ENCODE peak calls at places on chromosome 3, in four cellular contexts. G is upper lobe of right lung; W is fibroblast of lung; A is CD4-positive, alpha-beta memory T cell. C is an unnamed sample.

GRCh38 chr3:87564438-87564837 is 288.1 kb upstream of the POU1F1 start:
- DNase-seq in G (no peak), W (no peak), A (no peak), C (no peak)

GRCh38 chr3:30743086-30743619 is 136.8 kb downstream of the TGFBR2 start:
- DNase-seq in G (no peak), W (no peak), A (no peak), C (no peak)

GRCh38 chr3:169628567-169628966 is 34.9 kb downstream of the MECOM start:
- DNase-seq in G (no peak), W (no peak), A (no peak), C (no peak)

GRCh38 chr3:182790612-182791011 is 2.7 kb upstream of the ATP11B start:
- DNase-seq in G (no peak), W (no peak), A (no peak), C (no peak)

GRCh38 chr3:64295594-64295993 is 70.3 kb upstream of the PRICKLE2 start:
- DNase-seq in G (no peak), W (peak), A (no peak), C (no peak)

GRCh38 chr3:107644631-107645030 is 121.9 kb downstream of the BBX start:
- DNase-seq in G (no peak), W (no peak), A (no peak), C (no peak)

GRCh38 chr3:192920406-192920805 is 2.8 kb upstream of the MB21D2 start:
- DNase-seq in G (no peak), W (no peak), A (no peak), C (no peak)

GRCh38 chr3:3196148-3196861 is 16.8 kb upstream of the CRBN start:
- DNase-seq in G (no peak), W (no peak), A (no peak), C (no peak)

GRCh38 chr3:126939347-126939735 is 43.6 kb upstream of the PLXNA1 start:
- DNase-seq in G (peak), W (no peak), A (no peak), C (no peak)

GRCh38 chr3:146851665-146852064 is 246.5 kb upstream of the PLSCR5 start:
- DNase-seq in G (no peak), W (no peak), A (no peak), C (no peak)

GRCh38 chr3:61625429-61625828 is 64.1 kb downstream of the PTPRG start:
- DNase-seq in G (no peak), W (no peak), A (no peak), C (no peak)

GRCh38 chr3:67011414-67012131 is 13.5 kb downstream of the KBTBD8 start:
- DNase-seq in G (no peak), W (no peak), A (no peak), C (no peak)

GRCh38 chr3:41418961-41419691 is 219.8 kb downstream of the CTNNB1 start:
- DNase-seq in G (no peak), W (peak), A (no peak), C (no peak)

GRCh38 chr3:183193762-183194701 is 31.5 kb upstream of the LAMP3 start:
- DNase-seq in G (no peak), W (peak), A (no peak), C (no peak)

GRCh38 chr3:170725285-170725731 is 139.4 kb upstream of the SLC7A14 start:
- DNase-seq in G (no peak), W (peak), A (no peak), C (no peak)

GRCh38 chr3:97971679-97972567 is at the start of gene RIOX2:
- DNase-seq in G (peak), W (peak), A (peak), C (peak)

GRCh38 chr3:164460851-164461250 is 617.4 kb downstream of the SI start:
- DNase-seq in G (no peak), W (no peak), A (no peak), C (no peak)

GRCh38 chr3:36907911-36908646 is 36.8 kb downstream of the TRANK1 start:
- DNase-seq in G (no peak), W (peak), A (peak), C (no peak)

GRCh38 chr3:157156844-157157635 is 2.9 kb downstream of the CCNL1 start:
- DNase-seq in G (no peak), W (no peak), A (no peak), C (no peak)

GRCh38 chr3:53519047-53519717 is 24.8 kb downstream of the CACNA1D start:
- DNase-seq in G (no peak), W (peak), A (no peak), C (no peak)

GRCh38 chr3:126467611-126467955 is 8.1 kb downstream of the ZXDC start:
- DNase-seq in G (peak), W (no peak), A (no peak), C (no peak)

GRCh38 chr3:52407779-52408178 is 37.1 kb downstream of the SEMA3G start:
- DNase-seq in G (peak), W (no peak), A (no peak), C (no peak)

GRCh38 chr3:184443831-184444230 is 64.0 kb downstream of the CHRD start:
- DNase-seq in G (no peak), W (no peak), A (no peak), C (no peak)

GRCh38 chr3:44030690-44031344 is 210.9 kb upstream of the TOPAZ1 start:
- DNase-seq in G (no peak), W (peak), A (no peak), C (no peak)

GRCh38 chr3:149554826-149555225 is 80.3 kb downstream of the TM4SF4 start:
- DNase-seq in G (no peak), W (peak), A (no peak), C (no peak)

GRCh38 chr3:158742861-158743260 is 10.6 kb upstream of the RARRES1 start:
- DNase-seq in G (no peak), W (peak), A (no peak), C (no peak)

GRCh38 chr3:25153561-25153960 is 274.5 kb upstream of the RARB start:
- DNase-seq in G (no peak), W (no peak), A (no peak), C (no peak)

GRCh38 chr3:64888840-64889239 is 201.0 kb upstream of the ADAMTS9 start:
- DNase-seq in G (no peak), W (peak), A (no peak), C (no peak)

GRCh38 chr3:196216081-196216564 is at the start of gene SLC51A:
- DNase-seq in G (peak), W (no peak), A (no peak), C (no peak)

GRCh38 chr3:179729086-179729485 is 76.2 kb downstream of the USP13 start:
- DNase-seq in G (no peak), W (no peak), A (no peak), C (no peak)

GRCh38 chr3:94360982-94361381 is 298.1 kb downstream of the NSUN3 start:
- DNase-seq in G (no peak), W (peak), A (no peak), C (no peak)

GRCh38 chr3:183560607-183561006 is 5.1 kb upstream of the KLHL6 start:
- DNase-seq in G (no peak), W (no peak), A (no peak), C (no peak)

GRCh38 chr3:110955301-110955880 is 116.2 kb upstream of the NECTIN3 start:
- DNase-seq in G (no peak), W (peak), A (no peak), C (no peak)

GRCh38 chr3:110654820-110655522 is 416.6 kb upstream of the NECTIN3 start:
- DNase-seq in G (no peak), W (no peak), A (no peak), C (no peak)

GRCh38 chr3:155946178-155946577 is 75.7 kb downstream of the GMPS start:
- DNase-seq in G (no peak), W (peak), A (no peak), C (no peak)

GRCh38 chr3:73431136-73431933 is 193.4 kb downstream of the PDZRN3 start:
- DNase-seq in G (no peak), W (no peak), A (no peak), C (no peak)

GRCh38 chr3:45551214-45552010 is 43.1 kb upstream of the LIMD1 start:
- DNase-seq in G (no peak), W (peak), A (no peak), C (no peak)

GRCh38 chr3:134252766-134253165 is 2.1 kb upstream of the RYK start:
- DNase-seq in G (no peak), W (no peak), A (no peak), C (no peak)
- H3K27ac ChIP-seq in G (peak), W (no peak), A (no peak), C (no peak)

GRCh38 chr3:71695000-71695482 is 30.2 kb downstream of the EIF4E3 start:
- DNase-seq in G (no peak), W (no peak), A (no peak), C (peak)

GRCh38 chr3:71693641-71694040 is 31.6 kb downstream of the EIF4E3 start:
- DNase-seq in G (peak), W (no peak), A (no peak), C (no peak)

GRCh38 chr3:71692139-71692538 is 33.1 kb downstream of the EIF4E3 start:
- DNase-seq in G (no peak), W (no peak), A (no peak), C (no peak)

GRCh38 chr3:71690222-71690821 is 34.9 kb downstream of the EIF4E3 start:
- DNase-seq in G (no peak), W (peak), A (no peak), C (no peak)

GRCh38 chr3:71694358-71694999 is 30.7 kb downstream of the EIF4E3 start:
- DNase-seq in G (no peak), W (peak), A (no peak), C (no peak)
- H3K27ac ChIP-seq in G (peak), W (no peak), A (no peak), C (peak)

GRCh38 chr3:51141573-51141972 is 243.5 kb upstream of the MANF start:
- DNase-seq in G (no peak), W (no peak), A (no peak), C (no peak)
- H3K27ac ChIP-seq in G (no peak), W (no peak), A (no peak), C (no peak)

DNA sequence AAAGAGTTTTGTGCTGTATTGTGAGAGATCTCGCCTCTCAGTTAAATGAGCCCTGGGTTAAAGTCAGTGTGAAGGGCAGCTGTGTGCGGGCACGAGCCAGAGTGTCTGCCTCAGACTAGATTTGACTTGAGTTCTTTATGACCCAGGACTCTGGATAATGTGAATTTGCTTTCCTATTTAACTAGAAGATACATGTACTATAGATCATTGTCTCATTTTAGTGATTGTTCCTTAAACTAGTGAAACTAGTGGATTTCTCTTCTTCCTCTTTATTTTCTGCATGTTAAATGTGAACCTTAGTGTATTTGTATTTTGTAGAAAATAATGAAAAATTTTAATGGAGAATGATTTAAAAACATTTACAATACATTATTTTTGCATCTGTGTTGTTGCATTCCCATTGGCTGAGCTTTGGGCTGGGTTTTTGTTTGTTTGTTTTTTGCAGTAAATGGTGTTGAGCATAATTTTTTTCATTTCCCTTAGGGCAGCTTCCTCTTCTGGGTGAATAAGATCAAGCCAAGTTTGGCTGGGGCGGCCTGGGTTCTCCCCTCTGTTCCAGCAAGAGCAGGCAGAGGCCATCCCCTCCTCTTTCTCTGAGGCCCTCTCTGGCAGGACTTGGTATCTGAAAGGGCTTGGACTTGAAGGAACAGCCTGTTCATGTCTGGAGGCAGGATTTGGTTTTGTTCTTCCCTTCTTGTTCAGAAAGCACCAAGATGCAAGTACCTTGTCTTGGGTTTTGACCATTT is 15.0 kb downstream of the GCSAM start:
- DNase-seq in G (no peak), W (no peak), A (no peak), C (no peak)
- H3K27ac ChIP-seq in G (no peak), W (no peak), A (no peak), C (no peak)

GRCh38 chr3:102163039-102163817 is 271.6 kb upstream of the ZPLD1 start:
- DNase-seq in G (no peak), W (peak), A (no peak), C (no peak)

GRCh38 chr3:102165367-102165766 is 269.4 kb upstream of the ZPLD1 start:
- DNase-seq in G (no peak), W (peak), A (no peak), C (no peak)

GRCh38 chr3:102161362-102162006 is 273.3 kb upstream of the ZPLD1 start:
- DNase-seq in G (no peak), W (no peak), A (no peak), C (no peak)

GRCh38 chr3:102162251-102162650 is 272.6 kb upstream of the ZPLD1 start:
- DNase-seq in G (no peak), W (no peak), A (no peak), C (no peak)

DNA sequence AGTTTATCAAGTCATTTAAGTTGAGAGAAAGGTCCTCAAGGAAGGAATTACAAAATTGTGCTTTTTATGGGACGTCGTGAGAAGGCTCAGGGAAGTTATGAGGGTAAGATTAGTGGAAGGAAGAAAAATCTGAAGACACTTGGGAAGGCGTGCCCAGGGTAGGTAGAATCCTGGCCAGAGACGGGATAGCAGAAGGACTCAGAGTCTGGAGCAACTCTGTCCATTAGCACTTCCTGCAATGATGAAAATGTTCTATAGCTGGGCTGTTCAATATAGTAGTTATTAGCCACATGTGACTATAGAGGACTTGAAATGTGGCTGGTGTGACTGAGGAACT is 271.0 kb upstream of the ZPLD1 start:
- DNase-seq in G (no peak), W (no peak), A (no peak), C (no peak)
- H3K27ac ChIP-seq in G (no peak), W (no peak), A (no peak), C (no peak)

GRCh38 chr3:190084983-190085382 is 35.7 kb downstream of the P3H2 start:
- DNase-seq in G (no peak), W (no peak), A (no peak), C (no peak)

GRCh38 chr3:190089711-190090110 is 31.0 kb downstream of the P3H2 start:
- DNase-seq in G (no peak), W (no peak), A (no peak), C (no peak)

GRCh38 chr3:190083631-190084030 is 37.1 kb downstream of the P3H2 start:
- DNase-seq in G (no peak), W (no peak), A (no peak), C (no peak)

GRCh38 chr3:190088890-190089289 is 31.8 kb downstream of the P3H2 start:
- DNase-seq in G (no peak), W (no peak), A (no peak), C (no peak)

DNA sequence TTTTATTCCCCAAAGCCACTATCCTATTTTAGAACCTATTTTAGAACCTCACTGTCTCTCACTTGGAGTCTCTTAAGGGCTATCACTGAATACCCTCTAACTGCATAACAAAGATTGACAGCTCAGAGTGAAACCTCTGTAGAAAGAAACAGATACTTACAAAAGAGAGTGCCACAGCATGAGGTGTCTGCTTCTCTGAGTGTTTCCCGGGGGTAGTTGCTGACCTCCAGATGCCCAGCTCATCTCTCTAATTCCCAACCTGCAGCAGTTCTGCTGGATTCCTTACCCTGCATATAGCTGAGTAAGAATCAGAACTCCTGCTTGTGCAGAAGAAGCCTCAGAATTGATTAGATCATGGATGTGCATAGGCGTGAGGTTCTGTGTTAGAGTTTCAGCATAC is 34.5 kb downstream of the P3H2 start:
- DNase-seq in G (no peak), W (no peak), A (no peak), C (no peak)
- H3K27ac ChIP-seq in G (no peak), W (no peak), A (no peak), C (no peak)

GRCh38 chr3:4309476-4310121 is 6.4 kb downstream of the SETMAR start:
- DNase-seq in G (no peak), W (no peak), A (no peak), C (no peak)

GRCh38 chr3:4302747-4303146 is 422 bp upstream of the SETMAR start:
- DNase-seq in G (no peak), W (no peak), A (no peak), C (no peak)

GRCh38 chr3:4303187-4304123 is at the start of gene SETMAR:
- DNase-seq in G (peak), W (peak), A (peak), C (peak)

GRCh38 chr3:4306860-4307259 is 3.7 kb downstream of the SETMAR start:
- DNase-seq in G (no peak), W (peak), A (no peak), C (no peak)

DNA sequence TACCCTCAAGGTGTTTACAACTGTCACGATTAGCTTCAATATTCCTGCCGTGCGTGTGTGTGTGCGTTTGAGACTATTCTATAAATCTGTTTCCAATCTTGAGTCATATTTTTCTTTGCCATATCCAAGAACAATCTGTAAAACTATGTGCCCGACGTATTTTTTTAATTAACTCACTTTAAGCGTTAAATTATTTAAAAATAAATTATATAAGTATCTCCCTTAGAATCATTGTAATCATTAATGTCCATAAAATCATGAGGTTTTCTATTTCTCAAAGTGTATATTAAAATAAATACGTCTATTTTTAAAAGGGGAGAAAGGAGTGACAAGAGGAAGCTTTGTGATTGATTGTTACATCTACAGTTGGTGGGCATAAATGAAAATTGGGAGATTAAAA is 2.9 kb downstream of the SETMAR start:
- DNase-seq in G (no peak), W (no peak), A (no peak), C (no peak)
- H3K27ac ChIP-seq in G (peak), W (no peak), A (no peak), C (peak)

DNA sequence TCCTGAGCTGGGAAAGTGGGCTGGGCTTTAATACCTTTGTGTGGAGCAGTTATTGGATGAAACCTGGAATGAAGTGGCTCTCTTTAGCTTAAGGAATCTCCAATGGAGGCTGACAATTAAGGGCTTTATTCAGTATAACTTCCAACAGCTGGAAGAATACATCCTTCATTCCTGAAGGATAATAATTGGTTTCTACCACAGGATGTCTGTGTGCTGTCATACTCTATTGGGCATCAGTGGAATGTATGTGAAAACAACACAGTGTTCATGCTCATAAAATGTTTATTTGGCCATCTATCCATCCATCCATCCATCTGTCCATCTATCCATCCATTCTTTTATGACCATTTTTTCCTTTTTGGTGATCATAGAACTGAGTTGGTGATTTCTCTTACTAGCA is 220.7 kb upstream of the GAP43 start:
- DNase-seq in G (no peak), W (no peak), A (no peak), C (no peak)
- H3K27ac ChIP-seq in G (no peak), W (peak), A (no peak), C (no peak)